ENCODE peak calls at places on chromosomes 7 and 10, in nine cellular contexts. One of them, this sample, is unnamed.

GRCh38 chr10:119441921-119442757 is 100.4 kb downstream of the RGS10 start:
- DNase-seq in K562: no peak
- DNase-seq in thyroid gland: no peak
- DNase-seq in HCT116: no peak
- DNase-seq in ovary: peak; percentile 57
- DNase-seq in transverse colon: no peak
- DNase-seq in adrenal gland: no peak
- DNase-seq in heart left ventricle: peak; percentile 61
- DNase-seq in IMR-90: no peak
- DNase-seq in this sample: no peak

GRCh38 chr7:117217636-117218035 is 105.2 kb downstream of the WNT2 start:
- DNase-seq in thyroid gland: no peak
- DNase-seq in ovary: no peak
- DNase-seq in HCT116: no peak
- DNase-seq in K562: no peak
- DNase-seq in heart left ventricle: no peak
- DNase-seq in IMR-90: peak; percentile 82
- DNase-seq in adrenal gland: no peak
- DNase-seq in transverse colon: no peak
- DNase-seq in this sample: no peak

GRCh38 chr10:5274795-5275194 is 78.2 kb downstream of the AKR1C4 start:
- DNase-seq in ovary: no peak
- DNase-seq in IMR-90: no peak
- DNase-seq in heart left ventricle: no peak
- DNase-seq in HCT116: no peak
- DNase-seq in thyroid gland: no peak
- DNase-seq in transverse colon: no peak
- DNase-seq in adrenal gland: no peak
- DNase-seq in K562: no peak
- DNase-seq in this sample: no peak

GRCh38 chr10:48209246-48209645 is 65.2 kb downstream of the FRMPD2 start:
- DNase-seq in transverse colon: no peak
- DNase-seq in K562: no peak
- DNase-seq in adrenal gland: no peak
- DNase-seq in thyroid gland: no peak
- DNase-seq in IMR-90: peak; percentile 5
- DNase-seq in heart left ventricle: no peak
- DNase-seq in ovary: no peak
- DNase-seq in HCT116: no peak
- DNase-seq in this sample: no peak

GRCh38 chr7:67346876-67347275 is 350.2 kb downstream of the TYW1 start:
- DNase-seq in ovary: no peak
- DNase-seq in adrenal gland: peak; percentile 6
- DNase-seq in transverse colon: no peak
- DNase-seq in HCT116: no peak
- DNase-seq in IMR-90: no peak
- DNase-seq in heart left ventricle: no peak
- DNase-seq in thyroid gland: no peak
- DNase-seq in K562: no peak
- DNase-seq in this sample: no peak

GRCh38 chr10:59393349-59393748 is 31.0 kb upstream of the FAM13C start:
- DNase-seq in transverse colon: no peak
- DNase-seq in heart left ventricle: no peak
- DNase-seq in HCT116: no peak
- DNase-seq in ovary: no peak
- DNase-seq in IMR-90: peak; percentile 47
- DNase-seq in K562: no peak
- DNase-seq in adrenal gland: no peak
- DNase-seq in thyroid gland: no peak
- DNase-seq in this sample: no peak

GRCh38 chr10:86364551-86365345 is 1.8 kb downstream of the GRID1 start:
- DNase-seq in thyroid gland: peak; percentile 44
- DNase-seq in transverse colon: no peak
- DNase-seq in HCT116: no peak
- DNase-seq in adrenal gland: peak; percentile 16
- DNase-seq in ovary: peak; percentile 29
- DNase-seq in K562: no peak
- DNase-seq in heart left ventricle: peak; percentile 45
- DNase-seq in IMR-90: no peak
- DNase-seq in this sample: peak; percentile 19

GRCh38 chr10:91220954-91221696 is 662 bp downstream of the PCGF5 start:
- DNase-seq in K562: peak; percentile 24
- DNase-seq in heart left ventricle: no peak
- DNase-seq in adrenal gland: peak; percentile 43
- DNase-seq in HCT116: no peak
- DNase-seq in thyroid gland: peak; percentile 30
- DNase-seq in transverse colon: peak; percentile 41
- DNase-seq in IMR-90: peak; percentile 19
- DNase-seq in ovary: no peak
- DNase-seq in this sample: peak; percentile 22

GRCh38 chr10:123891147-123892011 is at the start of gene CPXM2:
- DNase-seq in ovary: peak; percentile 70
- DNase-seq in heart left ventricle: no peak
- DNase-seq in IMR-90: no peak
- DNase-seq in transverse colon: no peak
- DNase-seq in HCT116: no peak
- DNase-seq in adrenal gland: no peak
- DNase-seq in K562: no peak
- DNase-seq in thyroid gland: no peak
- DNase-seq in this sample: no peak

GRCh38 chr10:19904202-19904661 is 88.0 kb downstream of the PLXDC2 start:
- DNase-seq in HCT116: no peak
- DNase-seq in thyroid gland: no peak
- DNase-seq in K562: no peak
- DNase-seq in transverse colon: no peak
- DNase-seq in heart left ventricle: no peak
- DNase-seq in ovary: no peak
- DNase-seq in IMR-90: peak; percentile 61
- DNase-seq in adrenal gland: no peak
- DNase-seq in this sample: no peak

GRCh38 chr7:108723343-108723957 is 153.8 kb downstream of the DNAJB9 start:
- DNase-seq in thyroid gland: no peak
- DNase-seq in HCT116: no peak
- DNase-seq in adrenal gland: no peak
- DNase-seq in transverse colon: no peak
- DNase-seq in ovary: no peak
- DNase-seq in K562: no peak
- DNase-seq in heart left ventricle: no peak
- DNase-seq in IMR-90: no peak
- DNase-seq in this sample: no peak

GRCh38 chr7:116672596-116673503 is 854 bp downstream of the MET start:
- DNase-seq in thyroid gland: peak; percentile 68
- DNase-seq in K562: no peak
- DNase-seq in IMR-90: peak; percentile 50
- DNase-seq in heart left ventricle: no peak
- DNase-seq in ovary: no peak
- DNase-seq in adrenal gland: no peak
- DNase-seq in transverse colon: peak; percentile 26
- DNase-seq in HCT116: no peak
- DNase-seq in this sample: peak; percentile 46

GRCh38 chr10:102712843-102713242 is 1.4 kb downstream of the ARL3 start:
- DNase-seq in IMR-90: no peak
- DNase-seq in thyroid gland: no peak
- DNase-seq in K562: no peak
- DNase-seq in transverse colon: no peak
- DNase-seq in ovary: no peak
- DNase-seq in HCT116: no peak
- DNase-seq in adrenal gland: no peak
- DNase-seq in heart left ventricle: no peak
- DNase-seq in this sample: no peak

GRCh38 chr7:7183833-7184463 is 1.6 kb downstream of the C1GALT1 start:
- DNase-seq in heart left ventricle: no peak
- DNase-seq in transverse colon: no peak
- DNase-seq in IMR-90: no peak
- DNase-seq in thyroid gland: no peak
- DNase-seq in K562: no peak
- DNase-seq in adrenal gland: no peak
- DNase-seq in ovary: no peak
- DNase-seq in HCT116: no peak
- DNase-seq in this sample: no peak

GRCh38 chr10:83212632-83213349 is 926.5 kb upstream of the GHITM start:
- DNase-seq in heart left ventricle: no peak
- DNase-seq in HCT116: no peak
- DNase-seq in IMR-90: no peak
- DNase-seq in transverse colon: no peak
- DNase-seq in adrenal gland: no peak
- DNase-seq in K562: no peak
- DNase-seq in ovary: no peak
- DNase-seq in thyroid gland: no peak
- DNase-seq in this sample: no peak

GRCh38 chr7:38215115-38215514 is 37.1 kb downstream of the STARD3NL start:
- DNase-seq in thyroid gland: no peak
- DNase-seq in heart left ventricle: no peak
- DNase-seq in K562: no peak
- DNase-seq in ovary: no peak
- DNase-seq in adrenal gland: no peak
- DNase-seq in IMR-90: no peak
- DNase-seq in transverse colon: no peak
- DNase-seq in HCT116: no peak
- DNase-seq in this sample: peak; percentile 49

DNA sequence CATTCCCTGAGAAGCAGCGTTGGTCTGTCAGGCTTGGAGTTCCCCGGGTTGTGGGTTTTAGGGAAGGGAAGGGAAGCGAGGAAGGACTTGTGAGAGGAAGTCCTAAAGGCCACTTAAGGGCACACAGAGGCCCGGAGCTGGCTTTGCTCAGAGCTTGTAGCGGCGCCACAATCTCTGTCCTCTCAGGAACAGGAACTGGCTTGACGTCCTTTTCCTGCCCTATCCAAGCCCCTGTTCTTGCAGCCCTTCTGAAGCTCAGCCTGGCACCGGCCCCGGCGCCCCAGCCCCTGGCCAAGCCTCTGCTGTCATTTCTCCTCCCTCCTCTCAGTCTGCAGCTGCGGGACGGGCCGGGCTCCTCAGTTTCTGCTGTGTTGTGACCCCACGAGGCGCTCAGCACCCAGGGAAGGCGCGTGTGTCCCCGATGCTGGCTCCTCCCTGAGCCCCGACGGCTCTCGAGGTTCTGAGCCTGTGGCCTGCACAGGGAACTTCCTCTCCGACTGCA is at the start of gene GIMAP8:
- DNase-seq in thyroid gland: peak; percentile 29
- DNase-seq in heart left ventricle: peak; percentile 86
- DNase-seq in K562: peak; percentile 8
- DNase-seq in HCT116: no peak
- DNase-seq in transverse colon: peak; percentile 48
- DNase-seq in ovary: no peak
- DNase-seq in adrenal gland: peak; percentile 50
- DNase-seq in IMR-90: no peak
- DNase-seq in this sample: peak; percentile 28
- TF ChIP-seq POLR2A in thyroid gland: peak; percentile 6
- TF ChIP-seq POLR2A in heart left ventricle: no peak
- TF ChIP-seq POLR2A in K562: no peak
- TF ChIP-seq POLR2A in HCT116: no peak
- TF ChIP-seq POLR2A in transverse colon: peak; percentile 22
- TF ChIP-seq POLR2A in ovary: no peak
- TF ChIP-seq POLR2A in adrenal gland: no peak
- TF ChIP-seq POLR2A in IMR-90: no peak
- TF ChIP-seq POLR2A in this sample: no peak

GRCh38 chr7:25995216-25995615 is 156.8 kb upstream of the NFE2L3 start:
- DNase-seq in IMR-90: no peak
- DNase-seq in thyroid gland: no peak
- DNase-seq in K562: no peak
- DNase-seq in adrenal gland: no peak
- DNase-seq in HCT116: no peak
- DNase-seq in ovary: no peak
- DNase-seq in transverse colon: no peak
- DNase-seq in heart left ventricle: no peak
- DNase-seq in this sample: peak; percentile 56

GRCh38 chr7:26001662-26002244 is 150.2 kb upstream of the NFE2L3 start:
- DNase-seq in thyroid gland: no peak
- DNase-seq in IMR-90: no peak
- DNase-seq in K562: no peak
- DNase-seq in heart left ventricle: no peak
- DNase-seq in adrenal gland: no peak
- DNase-seq in HCT116: no peak
- DNase-seq in transverse colon: no peak
- DNase-seq in ovary: no peak
- DNase-seq in this sample: peak; percentile 79

GRCh38 chr7:25994433-25994988 is 157.5 kb upstream of the NFE2L3 start:
- DNase-seq in transverse colon: no peak
- DNase-seq in IMR-90: no peak
- DNase-seq in K562: no peak
- DNase-seq in thyroid gland: no peak
- DNase-seq in ovary: no peak
- DNase-seq in adrenal gland: no peak
- DNase-seq in HCT116: no peak
- DNase-seq in heart left ventricle: no peak
- DNase-seq in this sample: no peak

GRCh38 chr7:25998499-25998898 is 153.5 kb upstream of the NFE2L3 start:
- DNase-seq in thyroid gland: no peak
- DNase-seq in K562: no peak
- DNase-seq in transverse colon: no peak
- DNase-seq in heart left ventricle: no peak
- DNase-seq in IMR-90: no peak
- DNase-seq in adrenal gland: no peak
- DNase-seq in ovary: no peak
- DNase-seq in HCT116: no peak
- DNase-seq in this sample: no peak

GRCh38 chr7:25995893-25996529 is 156.0 kb upstream of the NFE2L3 start:
- DNase-seq in IMR-90: no peak
- DNase-seq in K562: no peak
- DNase-seq in HCT116: peak; percentile 18
- DNase-seq in adrenal gland: no peak
- DNase-seq in ovary: no peak
- DNase-seq in transverse colon: no peak
- DNase-seq in heart left ventricle: no peak
- DNase-seq in thyroid gland: no peak
- DNase-seq in this sample: peak; percentile 61
- TF ChIP-seq CTCF in IMR-90: no peak
- TF ChIP-seq CTCF in K562: peak; percentile 37
- TF ChIP-seq CTCF in HCT116: peak; percentile 43
- TF ChIP-seq CTCF in adrenal gland: no peak
- TF ChIP-seq CTCF in ovary: no peak
- TF ChIP-seq CTCF in transverse colon: no peak
- TF ChIP-seq CTCF in heart left ventricle: no peak
- TF ChIP-seq CTCF in thyroid gland: no peak
- TF ChIP-seq CTCF in this sample: peak; percentile 70

DNA sequence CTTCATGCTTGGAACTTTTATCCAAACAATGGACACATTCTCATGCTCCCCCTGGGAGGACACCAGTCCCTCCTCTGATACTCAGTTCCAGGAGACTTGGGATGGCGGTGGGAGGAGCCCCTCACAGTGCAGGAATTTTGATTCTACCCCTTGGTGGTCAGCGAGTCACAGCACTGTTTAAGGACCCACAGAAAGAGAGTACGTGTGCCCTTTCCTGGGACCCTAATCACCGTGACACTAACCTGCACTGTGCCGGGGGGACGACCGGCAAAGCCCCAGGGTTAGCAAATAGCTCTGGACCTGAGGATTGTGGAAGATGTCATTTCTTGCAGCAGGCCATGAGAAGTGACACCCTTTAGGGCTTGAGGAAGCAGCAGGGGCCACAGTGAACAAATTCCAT is 10.4 kb downstream of the AFAP1L2 start:
- DNase-seq in IMR-90: no peak
- DNase-seq in heart left ventricle: no peak
- DNase-seq in transverse colon: no peak
- DNase-seq in thyroid gland: no peak
- DNase-seq in K562: no peak
- DNase-seq in HCT116: no peak
- DNase-seq in adrenal gland: no peak
- DNase-seq in ovary: no peak
- DNase-seq in this sample: no peak
- H3K4me1 ChIP-seq in IMR-90: peaks cover 1% of the 10 kb centered on the region
- H3K4me1 ChIP-seq in heart left ventricle: peaks cover 28% of the 10 kb centered on the region
- H3K4me1 ChIP-seq in transverse colon: no peaks in the 10 kb centered on the region
- H3K4me1 ChIP-seq in thyroid gland: peaks cover 97% of the 10 kb centered on the region
- H3K4me1 ChIP-seq in K562: no peaks in the 10 kb centered on the region
- H3K4me1 ChIP-seq in HCT116: peaks cover 9% of the 10 kb centered on the region
- H3K4me1 ChIP-seq in adrenal gland: no peaks in the 10 kb centered on the region
- H3K4me1 ChIP-seq in ovary: peaks cover 31% of the 10 kb centered on the region
- H3K4me1 ChIP-seq in this sample: peaks cover 19% of the 10 kb centered on the region

GRCh38 chr7:48390381-48391327 is 219.4 kb downstream of the ABCA13 start:
- DNase-seq in K562: no peak
- DNase-seq in IMR-90: no peak
- DNase-seq in heart left ventricle: no peak
- DNase-seq in transverse colon: peak; percentile 20
- DNase-seq in thyroid gland: peak; percentile 24
- DNase-seq in HCT116: no peak
- DNase-seq in adrenal gland: no peak
- DNase-seq in ovary: no peak
- DNase-seq in this sample: no peak
- TF ChIP-seq POLR2A in K562: no peak
- TF ChIP-seq POLR2A in IMR-90: no peak
- TF ChIP-seq POLR2A in heart left ventricle: no peak
- TF ChIP-seq POLR2A in transverse colon: no peak
- TF ChIP-seq POLR2A in thyroid gland: no peak
- TF ChIP-seq POLR2A in HCT116: no peak
- TF ChIP-seq POLR2A in adrenal gland: no peak
- TF ChIP-seq POLR2A in ovary: no peak
- TF ChIP-seq POLR2A in this sample: no peak